ENCODE peak calls at places on chromosome 19, in nine cellular contexts. One of them, this sample, is unnamed.

GRCh38 chr19:32061304-32061703 is 284.1 kb upstream of the ZNF507 start:
- DNase-seq in PC-3: peak
- DNase-seq in nephron progenitor cell: no peak
- DNase-seq in psoas muscle: no peak
- DNase-seq in heart left ventricle: no peak
- DNase-seq in lung: no peak
- DNase-seq in fibroblast of mammary gland: no peak
- DNase-seq in esophagus squamous epithelium: no peak
- DNase-seq in epithelial cell of esophagus: no peak
- DNase-seq in this sample: no peak

GRCh38 chr19:47197141-47197540 is 33.9 kb downstream of the BBC3 start:
- DNase-seq in PC-3: no peak
- DNase-seq in nephron progenitor cell: no peak
- DNase-seq in psoas muscle: no peak
- DNase-seq in heart left ventricle: no peak
- DNase-seq in lung: no peak
- DNase-seq in fibroblast of mammary gland: no peak
- DNase-seq in esophagus squamous epithelium: no peak
- DNase-seq in epithelial cell of esophagus: peak
- DNase-seq in this sample: no peak

GRCh38 chr19:7480975-7481265 is 7.9 kb downstream of the PEX11G start:
- DNase-seq in PC-3: no peak
- DNase-seq in nephron progenitor cell: no peak
- DNase-seq in psoas muscle: no peak
- DNase-seq in heart left ventricle: no peak
- DNase-seq in lung: no peak
- DNase-seq in fibroblast of mammary gland: no peak
- DNase-seq in esophagus squamous epithelium: no peak
- DNase-seq in epithelial cell of esophagus: no peak
- DNase-seq in this sample: no peak

GRCh38 chr19:55689366-55690108 is 14.5 kb downstream of the EPN1 start:
- DNase-seq in PC-3: no peak
- DNase-seq in nephron progenitor cell: no peak
- DNase-seq in psoas muscle: peak
- DNase-seq in heart left ventricle: no peak
- DNase-seq in lung: no peak
- DNase-seq in fibroblast of mammary gland: no peak
- DNase-seq in esophagus squamous epithelium: no peak
- DNase-seq in epithelial cell of esophagus: no peak
- DNase-seq in this sample: no peak

GRCh38 chr19:39830406-39830805 is 3.6 kb downstream of the DYRK1B start:
- DNase-seq in PC-3: no peak
- DNase-seq in nephron progenitor cell: no peak
- DNase-seq in psoas muscle: no peak
- DNase-seq in heart left ventricle: no peak
- DNase-seq in lung: no peak
- DNase-seq in fibroblast of mammary gland: no peak
- DNase-seq in esophagus squamous epithelium: no peak
- DNase-seq in epithelial cell of esophagus: no peak
- DNase-seq in this sample: no peak

GRCh38 chr19:2149980-2150793 is 1.2 kb downstream of the AP3D1 start:
- DNase-seq in PC-3: peak
- DNase-seq in nephron progenitor cell: no peak
- DNase-seq in psoas muscle: no peak
- DNase-seq in heart left ventricle: no peak
- DNase-seq in lung: peak
- DNase-seq in fibroblast of mammary gland: no peak
- DNase-seq in esophagus squamous epithelium: no peak
- DNase-seq in epithelial cell of esophagus: peak
- DNase-seq in this sample: peak

GRCh38 chr19:5805465-5806132 is 732 bp downstream of the NRTN start:
- DNase-seq in PC-3: peak
- DNase-seq in nephron progenitor cell: peak
- DNase-seq in psoas muscle: no peak
- DNase-seq in heart left ventricle: peak
- DNase-seq in lung: peak
- DNase-seq in fibroblast of mammary gland: no peak
- DNase-seq in esophagus squamous epithelium: no peak
- DNase-seq in epithelial cell of esophagus: peak
- DNase-seq in this sample: peak

GRCh38 chr19:7669641-7670040 is 792 bp downstream of the RETN start:
- DNase-seq in PC-3: no peak
- DNase-seq in nephron progenitor cell: no peak
- DNase-seq in psoas muscle: no peak
- DNase-seq in heart left ventricle: no peak
- DNase-seq in lung: no peak
- DNase-seq in fibroblast of mammary gland: no peak
- DNase-seq in esophagus squamous epithelium: no peak
- DNase-seq in epithelial cell of esophagus: no peak
- DNase-seq in this sample: no peak

GRCh38 chr19:5718579-5719273 is 1.2 kb downstream of the LONP1 start:
- DNase-seq in PC-3: peak
- DNase-seq in nephron progenitor cell: no peak
- DNase-seq in psoas muscle: no peak
- DNase-seq in heart left ventricle: no peak
- DNase-seq in lung: no peak
- DNase-seq in fibroblast of mammary gland: peak
- DNase-seq in esophagus squamous epithelium: no peak
- DNase-seq in epithelial cell of esophagus: peak
- DNase-seq in this sample: peak

GRCh38 chr19:32688315-32688714 is 3.3 kb upstream of the NUDT19 start:
- DNase-seq in PC-3: no peak
- DNase-seq in nephron progenitor cell: no peak
- DNase-seq in psoas muscle: no peak
- DNase-seq in heart left ventricle: no peak
- DNase-seq in lung: no peak
- DNase-seq in fibroblast of mammary gland: peak
- DNase-seq in esophagus squamous epithelium: no peak
- DNase-seq in epithelial cell of esophagus: no peak
- DNase-seq in this sample: no peak

GRCh38 chr19:32812571-32812970 is 57.0 kb downstream of the SLC7A9 start:
- DNase-seq in PC-3: no peak
- DNase-seq in nephron progenitor cell: no peak
- DNase-seq in psoas muscle: no peak
- DNase-seq in heart left ventricle: no peak
- DNase-seq in lung: no peak
- DNase-seq in fibroblast of mammary gland: no peak
- DNase-seq in esophagus squamous epithelium: no peak
- DNase-seq in epithelial cell of esophagus: no peak
- DNase-seq in this sample: no peak

GRCh38 chr19:29942404-29943261 is 594 bp downstream of the URI1 start:
- DNase-seq in PC-3: peak
- DNase-seq in nephron progenitor cell: peak
- DNase-seq in psoas muscle: peak
- DNase-seq in heart left ventricle: peak
- DNase-seq in lung: peak
- DNase-seq in fibroblast of mammary gland: peak
- DNase-seq in esophagus squamous epithelium: no peak
- DNase-seq in epithelial cell of esophagus: peak
- DNase-seq in this sample: peak

GRCh38 chr19:38384209-38385027 is 3.4 kb downstream of the GGN start:
- DNase-seq in PC-3: peak
- DNase-seq in nephron progenitor cell: no peak
- DNase-seq in psoas muscle: no peak
- DNase-seq in heart left ventricle: no peak
- DNase-seq in lung: no peak
- DNase-seq in fibroblast of mammary gland: no peak
- DNase-seq in esophagus squamous epithelium: no peak
- DNase-seq in epithelial cell of esophagus: peak
- DNase-seq in this sample: no peak
- TF ChIP-seq CTCF in PC-3: peak
- TF ChIP-seq CTCF in nephron progenitor cell: peak
- TF ChIP-seq CTCF in psoas muscle: no peak
- TF ChIP-seq CTCF in heart left ventricle: no peak
- TF ChIP-seq CTCF in lung: no peak
- TF ChIP-seq CTCF in fibroblast of mammary gland: peak
- TF ChIP-seq CTCF in esophagus squamous epithelium: peak
- TF ChIP-seq CTCF in epithelial cell of esophagus: peak
- TF ChIP-seq CTCF in this sample: no peak

GRCh38 chr19:51568456-51568855 is 2.6 kb upstream of the ZNF175 start:
- DNase-seq in PC-3: peak
- DNase-seq in nephron progenitor cell: no peak
- DNase-seq in psoas muscle: no peak
- DNase-seq in heart left ventricle: no peak
- DNase-seq in lung: no peak
- DNase-seq in fibroblast of mammary gland: no peak
- DNase-seq in esophagus squamous epithelium: no peak
- DNase-seq in epithelial cell of esophagus: no peak
- DNase-seq in this sample: no peak

GRCh38 chr19:51566489-51567100 is 4.5 kb upstream of the ZNF175 start:
- DNase-seq in PC-3: peak
- DNase-seq in nephron progenitor cell: no peak
- DNase-seq in psoas muscle: no peak
- DNase-seq in heart left ventricle: no peak
- DNase-seq in lung: no peak
- DNase-seq in fibroblast of mammary gland: no peak
- DNase-seq in esophagus squamous epithelium: no peak
- DNase-seq in epithelial cell of esophagus: no peak
- DNase-seq in this sample: no peak

GRCh38 chr19:51567583-51567982 is 3.5 kb upstream of the ZNF175 start:
- DNase-seq in PC-3: no peak
- DNase-seq in nephron progenitor cell: no peak
- DNase-seq in psoas muscle: no peak
- DNase-seq in heart left ventricle: no peak
- DNase-seq in lung: no peak
- DNase-seq in fibroblast of mammary gland: no peak
- DNase-seq in esophagus squamous epithelium: no peak
- DNase-seq in epithelial cell of esophagus: no peak
- DNase-seq in this sample: no peak

GRCh38 chr19:51565583-51565982 is 5.5 kb upstream of the ZNF175 start:
- DNase-seq in PC-3: no peak
- DNase-seq in nephron progenitor cell: no peak
- DNase-seq in psoas muscle: no peak
- DNase-seq in heart left ventricle: no peak
- DNase-seq in lung: no peak
- DNase-seq in fibroblast of mammary gland: no peak
- DNase-seq in esophagus squamous epithelium: no peak
- DNase-seq in epithelial cell of esophagus: no peak
- DNase-seq in this sample: no peak

GRCh38 chr19:51564791-51565190 is 6.3 kb upstream of the ZNF175 start:
- DNase-seq in PC-3: no peak
- DNase-seq in nephron progenitor cell: no peak
- DNase-seq in psoas muscle: no peak
- DNase-seq in heart left ventricle: no peak
- DNase-seq in lung: no peak
- DNase-seq in fibroblast of mammary gland: no peak
- DNase-seq in esophagus squamous epithelium: no peak
- DNase-seq in epithelial cell of esophagus: no peak
- DNase-seq in this sample: peak
- TF ChIP-seq CTCF in PC-3: peak
- TF ChIP-seq CTCF in nephron progenitor cell: no peak
- TF ChIP-seq CTCF in psoas muscle: no peak
- TF ChIP-seq CTCF in heart left ventricle: no peak
- TF ChIP-seq CTCF in lung: no peak
- TF ChIP-seq CTCF in fibroblast of mammary gland: no peak
- TF ChIP-seq CTCF in esophagus squamous epithelium: no peak
- TF ChIP-seq CTCF in epithelial cell of esophagus: no peak
- TF ChIP-seq CTCF in this sample: peak

GRCh38 chr19:27777726-27778125 is 1435.2 kb downstream of the UQCRFS1 start:
- DNase-seq in PC-3: no peak
- DNase-seq in nephron progenitor cell: no peak
- DNase-seq in psoas muscle: no peak
- DNase-seq in heart left ventricle: no peak
- DNase-seq in lung: no peak
- DNase-seq in fibroblast of mammary gland: no peak
- DNase-seq in esophagus squamous epithelium: no peak
- DNase-seq in epithelial cell of esophagus: no peak
- DNase-seq in this sample: no peak
- TF ChIP-seq CTCF in PC-3: no peak
- TF ChIP-seq CTCF in nephron progenitor cell: no peak
- TF ChIP-seq CTCF in psoas muscle: no peak
- TF ChIP-seq CTCF in heart left ventricle: no peak
- TF ChIP-seq CTCF in lung: no peak
- TF ChIP-seq CTCF in fibroblast of mammary gland: peak
- TF ChIP-seq CTCF in esophagus squamous epithelium: no peak
- TF ChIP-seq CTCF in epithelial cell of esophagus: peak
- TF ChIP-seq CTCF in this sample: no peak

GRCh38 chr19:12935071-12935470 is 1.6 kb upstream of the FARSA start:
- DNase-seq in PC-3: no peak
- DNase-seq in nephron progenitor cell: no peak
- DNase-seq in psoas muscle: no peak
- DNase-seq in heart left ventricle: no peak
- DNase-seq in lung: no peak
- DNase-seq in fibroblast of mammary gland: no peak
- DNase-seq in esophagus squamous epithelium: no peak
- DNase-seq in epithelial cell of esophagus: no peak
- DNase-seq in this sample: no peak

GRCh38 chr19:12936582-12936981 is 1.8 kb upstream of the CALR start:
- DNase-seq in PC-3: no peak
- DNase-seq in nephron progenitor cell: no peak
- DNase-seq in psoas muscle: no peak
- DNase-seq in heart left ventricle: no peak
- DNase-seq in lung: no peak
- DNase-seq in fibroblast of mammary gland: no peak
- DNase-seq in esophagus squamous epithelium: no peak
- DNase-seq in epithelial cell of esophagus: no peak
- DNase-seq in this sample: no peak

GRCh38 chr19:12932392-12933286 is 872 bp downstream of the FARSA start:
- DNase-seq in PC-3: peak
- DNase-seq in nephron progenitor cell: no peak
- DNase-seq in psoas muscle: no peak
- DNase-seq in heart left ventricle: no peak
- DNase-seq in lung: no peak
- DNase-seq in fibroblast of mammary gland: no peak
- DNase-seq in esophagus squamous epithelium: no peak
- DNase-seq in epithelial cell of esophagus: no peak
- DNase-seq in this sample: no peak

GRCh38 chr19:12930002-12930645 is 3.4 kb downstream of the FARSA start:
- DNase-seq in PC-3: no peak
- DNase-seq in nephron progenitor cell: no peak
- DNase-seq in psoas muscle: no peak
- DNase-seq in heart left ventricle: no peak
- DNase-seq in lung: no peak
- DNase-seq in fibroblast of mammary gland: no peak
- DNase-seq in esophagus squamous epithelium: no peak
- DNase-seq in epithelial cell of esophagus: no peak
- DNase-seq in this sample: no peak

GRCh38 chr19:12933287-12934072 is at the start of gene FARSA:
- DNase-seq in PC-3: peak
- DNase-seq in nephron progenitor cell: peak
- DNase-seq in psoas muscle: peak
- DNase-seq in heart left ventricle: peak
- DNase-seq in lung: peak
- DNase-seq in fibroblast of mammary gland: peak
- DNase-seq in esophagus squamous epithelium: peak
- DNase-seq in epithelial cell of esophagus: peak
- DNase-seq in this sample: peak
- TF ChIP-seq CTCF in PC-3: no peak
- TF ChIP-seq CTCF in nephron progenitor cell: no peak
- TF ChIP-seq CTCF in psoas muscle: no peak
- TF ChIP-seq CTCF in heart left ventricle: no peak
- TF ChIP-seq CTCF in lung: no peak
- TF ChIP-seq CTCF in fibroblast of mammary gland: no peak
- TF ChIP-seq CTCF in esophagus squamous epithelium: peak
- TF ChIP-seq CTCF in epithelial cell of esophagus: no peak
- TF ChIP-seq CTCF in this sample: no peak

This sample was measured in GM13976.